ENCODE peak calls at places on chromosome 19, in seven cellular contexts. G is heart left ventricle, Y is uterus, I is K562, M is esophagus squamous epithelium, K is H1, E is tibial nerve. O is an unnamed sample.

GRCh38 chr19:32387701-32388392 is 17.7 kb upstream of the DPY19L3 start:
- DNase-seq in E (no peak), Y (peak; percentile 35), G (no peak), I (no peak), K (no peak), M (no peak), O (no peak)

GRCh38 chr19:45739498-45740439 is 6.5 kb downstream of the MEIOSIN start:
- DNase-seq in E (no peak), Y (no peak), K (no peak), M (no peak), I (peak; percentile 74), G (no peak), O (no peak)

GRCh38 chr19:31253816-31254551 is 95.3 kb downstream of the TSHZ3 start:
- DNase-seq in K (no peak), M (no peak), G (no peak), E (no peak), Y (peak; percentile 27), I (no peak), O (no peak)

GRCh38 chr19:4310247-4311121 is 6.1 kb downstream of the FSD1 start:
- DNase-seq in G (no peak), E (no peak), Y (no peak), I (peak; percentile 96), K (peak; percentile 25), M (no peak), O (no peak)

GRCh38 chr19:50358483-50359431 is 6.7 kb downstream of the NAPSA start:
- DNase-seq in I (peak; percentile 96), Y (peak; percentile 77), E (no peak), M (no peak), G (peak; percentile 70), K (no peak), O (no peak)

GRCh38 chr19:11240008-11240444 is 607 bp downstream of the ANGPTL8 start:
- DNase-seq in E (no peak), Y (no peak), G (no peak), M (no peak), K (no peak), I (no peak), O (no peak)

GRCh38 chr19:46073268-46073922 is 32.6 kb upstream of the IGFL4 start:
- DNase-seq in M (no peak), K (no peak), E (no peak), G (no peak), Y (no peak), I (no peak), O (no peak)

GRCh38 chr19:16627928-16628182 is 149 bp downstream of the MED26 start:
- DNase-seq in E (no peak), K (no peak), G (no peak), M (no peak), Y (no peak), I (no peak), O (no peak)

GRCh38 chr19:49362926-49363264 is 679 bp upstream of the TEAD2 start:
- DNase-seq in Y (peak; percentile 67), I (no peak), M (no peak), K (no peak), E (peak; percentile 21), G (peak; percentile 51), O (no peak)

GRCh38 chr19:7894612-7895309 is 6.5 kb downstream of the LRRC8E start:
- DNase-seq in E (no peak), K (no peak), I (no peak), M (no peak), G (no peak), Y (no peak), O (no peak)

GRCh38 chr19:49425178-49425577 is at the start of gene GFY:
- DNase-seq in G (no peak), Y (no peak), I (no peak), M (no peak), K (no peak), E (no peak), O (no peak)

GRCh38 chr19:35336166-35336955 is 7.4 kb downstream of the CD22 start:
- DNase-seq in G (no peak), I (no peak), M (no peak), Y (no peak), E (no peak), K (no peak), O (no peak)

GRCh38 chr19:44582581-44583265 is 30.6 kb upstream of the IGSF23 start:
- DNase-seq in E (no peak), Y (no peak), M (no peak), G (no peak), K (peak; percentile 50), I (peak; percentile 78), O (peak; percentile 69)

GRCh38 chr19:51891193-51891747 is 3.5 kb upstream of the ZNF577 start:
- DNase-seq in K (no peak), Y (no peak), G (no peak), I (no peak), E (no peak), M (no peak), O (no peak)

GRCh38 chr19:3097442-3097871 is 3.3 kb downstream of the GNA11 start:
- DNase-seq in K (no peak), Y (no peak), M (no peak), E (no peak), G (no peak), I (no peak), O (no peak)

GRCh38 chr19:17751103-17751911 is at the start of gene FCHO1:
- DNase-seq in Y (no peak), I (peak; percentile 79), G (peak; percentile 36), M (peak; percentile 65), E (peak; percentile 21), K (no peak), O (no peak)

GRCh38 chr19:49677232-49677881 is at the start of gene PRMT1:
- DNase-seq in Y (no peak), E (no peak), K (no peak), G (no peak), M (no peak), I (peak; percentile 85), O (no peak)

GRCh38 chr19:57560049-57560491 is 407 bp upstream of the ZNF550 start:
- DNase-seq in I (no peak), Y (no peak), E (no peak), M (no peak), K (no peak), G (peak; percentile 58), O (no peak)

GRCh38 chr19:2337329-2337707 is 8.8 kb downstream of the SPPL2B start:
- DNase-seq in M (no peak), G (no peak), Y (peak; percentile 64), K (no peak), I (no peak), E (peak; percentile 35), O (no peak)

GRCh38 chr19:55269299-55269698 is 10.5 kb upstream of the PPP6R1 start:
- DNase-seq in K (no peak), G (no peak), I (no peak), M (no peak), E (no peak), Y (no peak), O (no peak)

GRCh38 chr19:55272142-55272541 is 7.8 kb downstream of the HSPBP1 start:
- DNase-seq in I (no peak), Y (no peak), E (no peak), K (no peak), G (no peak), M (no peak), O (no peak)

GRCh38 chr19:55273978-55274707 is 5.8 kb downstream of the HSPBP1 start:
- DNase-seq in K (no peak), I (no peak), G (no peak), E (no peak), M (no peak), Y (no peak), O (no peak)

GRCh38 chr19:55266840-55267239 is 8.0 kb upstream of the PPP6R1 start:
- DNase-seq in E (no peak), K (no peak), Y (no peak), M (no peak), G (no peak), I (no peak), O (no peak)

GRCh38 chr19:55270172-55270942 is 9.6 kb downstream of the HSPBP1 start:
- DNase-seq in Y (no peak), E (no peak), G (no peak), K (no peak), M (no peak), I (no peak), O (no peak)
- TF ChIP-seq POLR2A in Y (no peak), E (no peak), G (no peak), K (no peak), M (no peak), I (no peak), O (no peak)

GRCh38 chr19:5436948-5437306 is 18.3 kb upstream of the ZNRF4 start:
- DNase-seq in M (no peak), E (no peak), K (no peak), G (no peak), I (no peak), Y (no peak), O (no peak)

GRCh38 chr19:5434970-5435641 is 20.1 kb upstream of the ZNRF4 start:
- DNase-seq in K (no peak), I (peak; percentile 71), M (no peak), G (no peak), Y (no peak), E (no peak), O (no peak)

GRCh38 chr19:5435642-5436017 is 19.6 kb upstream of the ZNRF4 start:
- DNase-seq in K (no peak), M (no peak), I (no peak), Y (no peak), E (no peak), G (no peak), O (no peak)

GRCh38 chr19:5434351-5434917 is 20.8 kb upstream of the ZNRF4 start:
- DNase-seq in I (peak; percentile 51), G (no peak), M (no peak), E (no peak), K (no peak), Y (no peak), O (no peak)

GRCh38 chr19:5436101-5436947 is 18.9 kb upstream of the ZNRF4 start:
- DNase-seq in I (peak; percentile 99), K (peak; percentile 68), G (no peak), Y (no peak), E (no peak), M (no peak), O (no peak)
- H3K4me3 ChIP-seq in I (peak overlapping the region; percentile 21), K (peak overlapping the region; percentile 69), G (no peak overlapping the region), Y (no peak overlapping the region), E (no peak overlapping the region), M (no peak overlapping the region), O (no peak overlapping the region)

GRCh38 chr19:42254083-42254849 is 662 bp downstream of the ERF start:
- DNase-seq in E (peak; percentile 79), G (peak; percentile 81), M (no peak), I (peak; percentile 68), K (no peak), Y (peak; percentile 76), O (peak; percentile 95)
- TF ChIP-seq CTCF in E (no peak), G (peak; percentile 28), M (no peak), I (no peak), K (no peak), Y (peak; percentile 18), O (no peak)

DNA sequence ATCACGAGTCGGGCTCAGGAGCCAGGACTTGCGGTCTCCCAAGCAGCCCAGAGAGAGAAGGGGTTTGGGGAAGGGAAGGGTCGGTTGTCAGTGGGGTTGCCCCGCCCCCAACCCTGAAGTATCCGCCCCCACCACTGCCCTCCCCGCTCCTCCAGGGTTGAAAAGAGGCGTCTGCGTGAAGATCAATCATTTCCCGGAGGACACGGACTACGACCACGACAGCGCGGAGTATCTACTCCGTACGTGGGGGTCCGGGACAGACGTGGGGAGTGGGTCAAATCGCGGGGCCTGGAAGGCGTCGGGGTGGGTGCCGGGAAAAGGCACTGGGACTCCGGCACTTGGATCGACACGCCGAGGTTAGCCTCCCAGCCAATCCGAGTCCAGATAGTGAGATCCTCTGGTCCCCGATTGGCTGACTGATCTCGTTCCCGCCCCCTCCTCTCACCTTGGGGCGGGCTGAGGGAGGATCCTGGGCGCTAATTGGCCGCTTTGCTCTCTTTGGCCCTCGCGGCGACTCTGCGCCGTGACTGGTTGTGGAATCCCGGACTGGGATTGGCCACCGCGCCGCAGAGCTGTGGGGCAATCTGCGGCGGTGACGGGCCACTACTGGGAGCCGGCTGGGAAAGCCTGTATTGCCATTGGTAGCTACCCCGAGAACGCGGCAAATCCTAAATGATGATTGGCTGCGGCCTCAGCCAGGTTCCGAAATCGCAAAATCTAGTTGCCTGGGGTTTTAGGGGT is 13.3 kb upstream of the CACNG6 start:
- DNase-seq in K (peak; percentile 90), M (no peak), Y (peak; percentile 21), G (peak; percentile 73), E (peak; percentile 25), I (peak; percentile 44), O (peak; percentile 31)
- TF ChIP-seq POLR2A in K (no peak), M (no peak), Y (no peak), G (no peak), E (no peak), I (no peak), O (no peak)

O was measured in lower leg skin.